ENCODE peak calls at places on chromosomes 1 and 21, in seven cellular contexts. E is aorta, F is colonic mucosa, A is hepatocyte, U is transverse colon, R is heart left ventricle, T is OCI-LY7. P is an unnamed sample. For H3K4me1, the result is how much of the 10 kb centered on the place peaks cover.

GRCh38 chr1:220371324-220371723 is 99.1 kb upstream of the RAB3GAP2 start:
- DNase-seq in E (no peak), R (no peak), U (no peak), F (no peak), T (peak), A (peak), P (no peak)

GRCh38 chr1:201309420-201309819 is 26.1 kb downstream of the PKP1 start:
- DNase-seq in U (peak), E (no peak), R (peak), T (peak), F (peak), A (peak), P (peak)

GRCh38 chr1:162854245-162854860 is 6.6 kb downstream of the CCDC190 start:
- DNase-seq in F (peak), U (peak), A (peak), E (peak), T (peak), R (peak), P (peak)

GRCh38 chr21:46116189-46116845 is 18.4 kb downstream of the COL6A2 start:
- DNase-seq in F (no peak), E (peak), T (no peak), U (no peak), R (peak), A (no peak), P (peak)

GRCh38 chr1:160284220-160284781 is 632 bp downstream of the PEX19 start:
- DNase-seq in F (peak), T (peak), E (no peak), A (peak), R (no peak), U (peak), P (peak)

GRCh38 chr21:24298040-24298439 is 1309.2 kb downstream of the MRPL39 start:
- DNase-seq in A (no peak), U (no peak), F (no peak), E (no peak), R (no peak), T (no peak), P (no peak)

GRCh38 chr1:228416217-228416971 is at the start of gene TRIM17:
- DNase-seq in F (no peak), E (no peak), T (no peak), A (peak), R (no peak), U (no peak), P (peak)

GRCh38 chr1:181083842-181084605 is 4.5 kb upstream of the IER5 start:
- DNase-seq in R (peak), T (peak), E (peak), A (peak), F (peak), U (peak), P (no peak)

GRCh38 chr1:27135920-27136551 is 18.9 kb downstream of the SLC9A1 start:
- DNase-seq in E (peak), R (no peak), T (peak), A (no peak), U (no peak), F (no peak), P (peak)

GRCh38 chr1:153362187-153362586 is 4.5 kb downstream of the S100A9 start:
- DNase-seq in T (no peak), E (no peak), R (no peak), U (no peak), F (no peak), A (no peak), P (no peak)

GRCh38 chr1:56073614-56074356 is 505.6 kb downstream of the PLPP3 start:
- DNase-seq in U (peak), R (peak), F (peak), T (no peak), A (peak), E (peak), P (no peak)

GRCh38 chr1:116332461-116332860 is 40.6 kb upstream of the ATP1A1 start:
- DNase-seq in A (no peak), U (no peak), E (no peak), T (no peak), F (no peak), R (no peak), P (no peak)

GRCh38 chr1:220962031-220962751 is 82.9 kb downstream of the HLX start:
- DNase-seq in R (no peak), E (no peak), U (no peak), T (no peak), F (no peak), A (peak), P (no peak)

GRCh38 chr1:236516929-236517704 is 6.7 kb upstream of the LGALS8 start:
- DNase-seq in A (peak), T (no peak), E (no peak), F (peak), U (no peak), R (no peak), P (no peak)

GRCh38 chr21:28445081-28445830 is 547.4 kb downstream of the LTN1 start:
- DNase-seq in T (no peak), U (no peak), E (no peak), A (no peak), R (no peak), F (no peak), P (no peak)

GRCh38 chr21:16454371-16454770 is 724.6 kb downstream of the USP25 start:
- DNase-seq in F (no peak), R (no peak), T (no peak), A (no peak), U (no peak), E (no peak), P (no peak)

GRCh38 chr1:42848823-42849537 is 2.6 kb downstream of the ZNF691 start:
- DNase-seq in R (no peak), U (no peak), T (no peak), A (no peak), E (no peak), F (no peak), P (no peak)

GRCh38 chr1:47659141-47659540 is 221.3 kb downstream of the FOXD2 start:
- DNase-seq in R (no peak), A (no peak), T (no peak), U (no peak), F (no peak), E (no peak), P (no peak)

GRCh38 chr1:203527013-203527412 is 33.1 kb downstream of the OPTC start:
- DNase-seq in R (no peak), F (no peak), E (no peak), U (no peak), T (no peak), A (no peak), P (no peak)

GRCh38 chr1:111503585-111504060 is at the start of the genes ADORA3 and TMIGD3:
- DNase-seq in T (peak), U (peak), A (no peak), R (no peak), F (no peak), E (no peak), P (no peak)

GRCh38 chr1:245247791-245248789 is 93.3 kb downstream of the KIF26B start:
- DNase-seq in U (no peak), R (no peak), F (no peak), T (no peak), A (no peak), E (no peak), P (no peak)

GRCh38 chr1:177864530-177865305 is 105.1 kb downstream of the SEC16B start:
- DNase-seq in R (no peak), F (no peak), T (no peak), U (no peak), E (no peak), A (no peak), P (no peak)

GRCh38 chr1:229980009-229980408 is 87.0 kb upstream of the GALNT2 start:
- DNase-seq in F (no peak), R (no peak), A (no peak), E (no peak), T (no peak), U (no peak), P (no peak)

GRCh38 chr1:203556047-203556851 is 62.3 kb downstream of the OPTC start:
- DNase-seq in F (peak), A (peak), E (peak), U (peak), T (no peak), R (peak), P (no peak)

GRCh38 chr21:34913786-34914185 is 135.3 kb downstream of the RUNX1 start:
- DNase-seq in R (no peak), U (no peak), T (no peak), F (no peak), A (no peak), E (no peak), P (no peak)
- H3K4me1 ChIP-seq in R (under half), U (under half), T (under half), F (under half), A (under half), E (under half), P (under half)

DNA sequence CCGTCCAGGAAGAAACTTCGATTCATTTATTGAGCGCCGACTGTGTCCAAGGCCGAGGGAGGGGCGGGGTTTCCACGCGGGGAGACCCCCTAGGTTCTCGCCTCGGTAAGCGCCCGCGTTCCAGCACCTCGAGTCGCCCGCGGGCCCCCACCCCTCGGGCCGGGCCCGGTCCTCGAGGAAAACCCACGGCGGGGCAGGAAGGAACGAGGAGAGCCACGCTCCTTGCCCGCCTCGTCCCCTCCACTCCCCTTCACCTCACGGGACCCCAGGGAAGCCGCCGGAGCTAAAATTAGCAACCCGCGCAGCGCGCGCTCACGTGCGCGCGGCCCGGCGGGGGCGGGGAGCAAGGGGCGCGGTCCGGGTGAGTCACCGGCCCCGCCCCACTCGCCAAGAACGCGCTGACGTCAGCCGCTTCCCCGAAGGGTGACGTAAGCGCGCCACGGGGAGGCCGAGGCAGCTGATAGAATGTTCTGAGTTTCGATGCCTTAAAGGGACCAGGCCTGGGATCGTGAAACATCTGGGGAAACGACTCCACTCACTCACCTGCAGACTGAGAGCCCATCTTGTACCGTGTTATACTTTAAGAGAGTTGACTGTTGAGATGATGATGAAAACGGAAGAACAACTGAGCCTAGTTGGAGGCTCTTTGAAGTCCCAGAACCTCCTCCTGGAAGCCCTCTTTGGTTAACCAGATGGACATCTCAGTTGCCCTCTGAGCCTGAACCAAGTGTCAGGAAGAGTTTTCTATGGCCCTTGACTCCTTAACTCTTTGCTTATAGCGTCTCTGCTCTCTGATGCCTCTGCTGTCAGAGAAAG is 49.7 kb upstream of the ATF3 start:
- DNase-seq in E (peak), T (peak), R (peak), A (peak), U (peak), F (peak), P (peak)
- H3K27ac ChIP-seq in E (no peak), T (peak), R (peak), A (peak), U (peak), F (peak), P (peak)

DNA sequence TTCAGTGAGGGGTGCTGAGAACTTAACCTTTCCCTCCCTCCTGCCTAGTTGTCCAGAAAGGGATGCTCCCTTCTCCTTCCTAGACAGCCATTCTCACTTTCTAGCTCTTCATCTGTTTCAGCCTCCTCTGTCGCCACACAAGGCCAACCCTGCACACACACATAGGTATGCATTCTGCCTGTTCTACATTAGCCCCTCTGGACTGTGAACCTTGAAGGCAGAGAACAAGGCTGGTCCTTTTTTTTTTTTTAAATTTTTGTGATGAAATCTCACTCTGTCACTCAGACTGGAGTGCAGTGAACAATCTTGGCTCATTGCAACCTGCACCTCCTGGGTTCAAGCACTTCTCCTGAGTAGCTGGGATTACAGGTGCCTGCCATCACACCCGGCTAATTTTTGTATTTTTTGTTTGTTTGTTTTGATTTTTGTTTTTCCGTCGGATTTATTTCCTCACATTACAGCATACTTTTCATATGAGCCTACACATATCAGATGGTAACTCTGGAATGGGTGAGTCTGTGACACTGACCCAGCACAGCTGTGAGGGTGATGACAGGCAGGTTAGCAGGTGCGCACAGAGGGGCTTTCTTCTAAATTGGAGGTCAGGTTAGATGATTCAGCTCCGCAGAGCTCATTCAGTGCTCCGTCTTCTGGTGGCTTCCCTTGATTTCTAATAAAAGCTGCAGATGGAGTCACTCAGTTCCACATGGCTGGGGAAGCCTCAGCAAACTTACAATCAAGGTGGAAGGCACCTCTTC is 4.9 kb upstream of the AKR1A1 start:
- DNase-seq in R (no peak), A (peak), U (no peak), F (no peak), T (no peak), E (no peak), P (no peak)
- H3K4me1 ChIP-seq in R (under half), A (under half), U (under half), F (under half), T (under half), E (under half), P (under half)

DNA sequence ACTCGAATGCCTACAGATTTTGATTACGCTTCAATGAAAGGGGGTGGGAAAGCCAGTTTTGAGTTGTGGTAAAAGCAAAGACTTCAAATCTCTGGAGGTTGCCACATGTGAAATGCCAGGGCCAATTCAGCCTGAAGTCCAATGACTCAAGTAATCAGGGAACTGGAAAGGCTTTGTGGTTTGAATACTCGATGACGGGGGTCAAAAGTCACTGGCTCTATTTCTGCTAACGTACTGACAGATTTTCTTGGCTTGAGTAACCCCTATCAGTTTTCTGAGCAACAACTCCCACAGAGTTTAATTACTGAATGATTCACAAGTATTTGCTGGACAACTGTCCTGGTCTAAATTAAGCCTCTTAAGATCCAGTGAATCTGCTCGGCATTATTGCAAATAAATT is 152.2 kb downstream of the SIPA1L2 start:
- DNase-seq in A (no peak), T (no peak), U (no peak), R (no peak), E (no peak), F (no peak), P (no peak)
- H3K27ac ChIP-seq in A (no peak), T (no peak), U (no peak), R (peak), E (no peak), F (no peak), P (no peak)

GRCh38 chr1:77670330-77670729 is 12.1 kb downstream of the ZZZ3 start:
- DNase-seq in F (no peak), A (no peak), E (no peak), R (no peak), T (peak), U (no peak), P (no peak)

GRCh38 chr1:77671836-77672235 is 10.6 kb downstream of the ZZZ3 start:
- DNase-seq in E (no peak), A (no peak), R (no peak), F (no peak), U (no peak), T (no peak), P (no peak)

GRCh38 chr1:77672374-77672773 is 10.1 kb downstream of the ZZZ3 start:
- DNase-seq in A (no peak), R (no peak), U (no peak), F (no peak), T (no peak), E (no peak), P (no peak)

GRCh38 chr1:77673030-77673429 is 9.4 kb downstream of the ZZZ3 start:
- DNase-seq in T (no peak), U (no peak), A (no peak), F (no peak), R (no peak), E (no peak), P (no peak)

GRCh38 chr1:77673716-77674355 is 8.6 kb downstream of the ZZZ3 start:
- DNase-seq in F (no peak), A (no peak), T (no peak), E (no peak), U (no peak), R (no peak), P (no peak)
- H3K4me1 ChIP-seq in F (under half), A (under half), T (half or more), E (under half), U (under half), R (under half), P (under half)

DNA sequence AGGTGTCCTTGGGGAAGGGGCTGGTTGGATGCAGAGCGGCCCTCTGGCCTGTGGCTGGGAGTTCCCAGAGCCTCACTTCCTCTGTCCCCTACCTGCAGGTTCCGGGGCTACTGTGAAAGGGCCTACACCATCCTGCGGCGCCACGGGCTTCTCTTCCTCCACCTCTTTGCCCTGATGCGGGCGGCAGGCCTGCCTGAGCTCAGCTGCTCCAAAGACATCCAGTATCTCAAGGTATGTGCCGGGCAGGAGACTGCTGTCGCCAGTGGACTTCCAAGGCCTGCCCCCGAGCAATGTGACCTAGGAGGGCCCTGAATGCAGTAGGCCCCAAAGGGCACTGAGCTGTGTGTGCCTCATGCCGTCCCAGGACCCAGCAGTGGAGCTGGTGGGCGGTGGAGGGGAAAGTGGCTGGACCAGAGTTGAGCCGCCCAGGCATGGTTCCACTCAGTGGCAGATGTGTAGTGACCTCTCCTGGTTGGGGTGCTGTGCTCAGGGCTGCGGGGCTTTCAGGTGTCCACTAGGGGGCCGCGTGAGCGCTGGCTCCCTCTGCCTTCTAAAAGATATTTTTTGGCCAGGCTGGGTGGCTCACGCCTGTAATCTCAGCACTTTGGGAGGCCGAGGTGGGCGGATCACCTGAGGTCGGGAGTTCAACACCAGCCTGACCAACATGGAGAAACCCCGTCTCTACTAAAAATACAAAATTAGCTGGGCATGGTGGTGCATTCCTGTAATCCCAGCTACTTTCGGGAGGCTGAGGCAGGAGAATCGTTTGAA is 73.4 kb downstream of the PIK3CD start:
- DNase-seq in A (peak), U (peak), R (no peak), F (peak), T (peak), E (peak), P (peak)
- H3K27ac ChIP-seq in A (no peak), U (no peak), R (no peak), F (no peak), T (no peak), E (no peak), P (no peak)

GRCh38 chr1:93576346-93576745 is 105.3 kb downstream of the BCAR3 start:
- DNase-seq in A (peak), U (no peak), T (no peak), F (no peak), E (no peak), R (peak), P (no peak)

GRCh38 chr1:93575586-93576271 is 105.9 kb downstream of the BCAR3 start:
- DNase-seq in E (no peak), R (no peak), T (no peak), A (no peak), F (no peak), U (no peak), P (no peak)

GRCh38 chr1:93578911-93579825 is 102.5 kb downstream of the BCAR3 start:
- DNase-seq in F (peak), R (no peak), A (no peak), E (no peak), U (peak), T (no peak), P (no peak)

GRCh38 chr1:93578433-93578830 is 103.2 kb downstream of the BCAR3 start:
- DNase-seq in A (no peak), U (no peak), F (no peak), T (no peak), E (no peak), R (no peak), P (no peak)

GRCh38 chr1:93577536-93578432 is 103.9 kb downstream of the BCAR3 start:
- DNase-seq in A (no peak), T (no peak), U (no peak), R (no peak), E (no peak), F (no peak), P (no peak)
- H3K4me1 ChIP-seq in A (half or more), T (under half), U (under half), R (under half), E (under half), F (under half), P (under half)